ENCODE peak calls at places on chromosomes 12 and 14, in eight cellular contexts. H, W, T, N, R, A, L and Y are unnamed samples.

GRCh38 chr12:22656835-22657234 is 31.9 kb downstream of the ETNK1 start:
- DNase-seq in H (no peak), W (no peak), T (no peak), N (no peak), R (no peak), A (no peak), L (no peak), Y (no peak)

GRCh38 chr12:24025153-24025798 is 75.8 kb upstream of the SOX5 start:
- DNase-seq in H (no peak), W (no peak), T (no peak), N (no peak), R (no peak), A (no peak), L (peak; percentile 20), Y (no peak)

GRCh38 chr14:102591372-102591943 is 991 bp upstream of the RCOR1 start:
- DNase-seq in H (peak; percentile 32), W (peak; percentile 27), T (peak; percentile 43), N (peak; percentile 42), R (peak; percentile 54), A (peak; percentile 47), L (peak; percentile 70), Y (peak; percentile 72)

GRCh38 chr14:63453443-63453936 is 89.7 kb downstream of the PPP2R5E start:
- DNase-seq in H (no peak), W (no peak), T (no peak), N (no peak), R (no peak), A (peak; percentile 11), L (no peak), Y (no peak)

GRCh38 chr12:114411081-114411836 is 5.3 kb upstream of the TBX5 start:
- DNase-seq in H (no peak), W (no peak), T (no peak), N (no peak), R (no peak), A (no peak), L (no peak), Y (no peak)

GRCh38 chr12:39300799-39301198 is 142.1 kb downstream of the KIF21A start:
- DNase-seq in H (no peak), W (no peak), T (no peak), N (no peak), R (no peak), A (peak; percentile 26), L (no peak), Y (no peak)

GRCh38 chr14:77804592-77804991 is 4.7 kb downstream of the ADCK1 start:
- DNase-seq in H (no peak), W (no peak), T (no peak), N (no peak), R (peak; percentile 54), A (peak; percentile 29), L (peak; percentile 71), Y (no peak)

GRCh38 chr14:61718039-61718438 is 22.7 kb downstream of the HIF1A start:
- DNase-seq in H (no peak), W (no peak), T (no peak), N (no peak), R (no peak), A (no peak), L (peak; percentile 33), Y (no peak)

GRCh38 chr12:131755305-131756113 is 44.6 kb downstream of the SFSWAP start:
- DNase-seq in H (no peak), W (no peak), T (no peak), N (no peak), R (no peak), A (peak; percentile 9), L (peak; percentile 45), Y (no peak)

GRCh38 chr14:46840971-46841729 is 189.6 kb upstream of the RPL10L start:
- DNase-seq in H (no peak), W (no peak), T (no peak), N (no peak), R (no peak), A (no peak), L (no peak), Y (no peak)

GRCh38 chr12:131604146-131604844 is 106.6 kb upstream of the SFSWAP start:
- DNase-seq in H (no peak), W (no peak), T (no peak), N (no peak), R (peak; percentile 16), A (no peak), L (peak; percentile 65), Y (no peak)

GRCh38 chr12:111409403-111410228 is 3.9 kb downstream of the SH2B3 start:
- DNase-seq in H (peak; percentile 36), W (no peak), T (peak; percentile 83), N (peak; percentile 59), R (no peak), A (peak; percentile 90), L (no peak), Y (peak; percentile 85)

GRCh38 chr12:68871899-68872298 is 61.1 kb downstream of the CPM start:
- DNase-seq in H (no peak), W (no peak), T (no peak), N (no peak), R (no peak), A (peak; percentile 47), L (peak; percentile 33), Y (no peak)

GRCh38 chr12:109099426-109100020 is 2.1 kb downstream of the UNG start:
- DNase-seq in H (no peak), W (peak; percentile 2), T (no peak), N (no peak), R (no peak), A (no peak), L (no peak), Y (no peak)
- H3K4me1 ChIP-seq in H (peaks cover 5% of the 10 kb centered on the region), W (peaks cover 11% of the 10 kb centered on the region), T (peaks cover 18% of the 10 kb centered on the region), N (peaks cover 26% of the 10 kb centered on the region), R (peaks cover 16% of the 10 kb centered on the region), A (peaks cover 10% of the 10 kb centered on the region), L (peaks cover 5% of the 10 kb centered on the region), Y (peaks cover 19% of the 10 kb centered on the region)

DNA sequence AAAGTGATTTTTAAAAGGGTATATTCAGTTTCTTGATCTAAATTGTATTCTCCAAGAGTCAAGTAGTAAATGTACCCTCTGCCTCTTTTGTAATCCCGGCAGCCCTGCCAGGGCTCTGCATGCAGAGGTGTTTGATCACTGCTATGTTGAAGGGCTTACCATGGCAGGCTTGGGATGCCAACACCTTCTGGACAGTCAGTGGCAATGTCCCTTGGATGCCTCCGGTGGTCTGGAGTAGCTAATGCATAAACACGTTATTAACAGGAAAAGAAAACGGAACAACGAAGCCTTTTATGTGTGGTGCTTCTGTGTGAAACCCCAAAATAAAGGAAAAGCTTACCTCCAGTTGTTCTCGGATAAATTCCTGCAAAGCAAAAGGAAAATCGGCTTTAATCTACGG is 19.9 kb downstream of the EIF2B2 start:
- DNase-seq in H (no peak), W (no peak), T (peak; percentile 57), N (no peak), R (no peak), A (no peak), L (peak; percentile 60), Y (no peak)
- TF ChIP-seq CTCF in H (no peak), W (no peak), T (peak; percentile 34), N (peak; percentile 7), R (no peak), A (peak; percentile 38), L (peak; percentile 54), Y (no peak)

DNA sequence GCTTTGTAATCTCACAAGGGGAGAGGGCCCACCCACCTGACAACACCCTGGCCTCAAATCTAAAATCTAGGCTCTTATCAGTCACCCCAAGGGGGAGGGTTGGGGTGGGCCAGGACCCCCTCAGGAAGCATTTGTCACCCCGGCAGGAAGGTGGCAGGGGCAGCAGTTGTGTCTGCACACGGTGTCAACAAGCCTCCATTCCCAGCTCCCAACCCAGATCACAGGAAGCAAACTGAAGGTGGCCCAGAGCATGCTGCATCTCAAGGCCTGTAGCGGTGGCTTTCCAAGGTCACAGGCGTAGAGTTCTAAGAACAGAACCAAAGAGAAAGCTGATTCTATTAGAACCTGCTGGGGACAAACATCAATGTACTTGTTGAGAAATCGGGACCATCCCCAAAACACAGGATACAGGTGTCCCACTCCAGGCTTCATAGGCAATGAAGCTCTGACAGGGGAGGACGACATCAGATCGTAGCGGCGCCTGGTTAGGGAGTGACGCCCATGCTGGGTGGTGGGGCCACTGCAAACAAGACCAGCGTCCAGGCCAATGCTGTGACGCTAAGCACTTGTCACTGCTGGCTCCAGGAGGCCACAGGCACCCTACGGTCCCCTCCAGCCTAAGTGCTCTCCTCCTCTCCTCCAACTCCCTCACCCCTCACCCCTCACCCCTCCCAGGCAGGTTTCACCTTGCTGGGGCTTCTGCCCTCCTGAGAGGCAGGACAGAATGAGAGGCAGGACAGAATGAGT is 52.9 kb downstream of the CCDC88C start:
- DNase-seq in H (no peak), W (no peak), T (no peak), N (no peak), R (no peak), A (no peak), L (no peak), Y (no peak)
- H3K4me1 ChIP-seq in H (peaks cover 5% of the 10 kb centered on the region), W (no peaks in the 10 kb centered on the region), T (peaks cover 9% of the 10 kb centered on the region), N (peaks cover 18% of the 10 kb centered on the region), R (no peaks in the 10 kb centered on the region), A (no peaks in the 10 kb centered on the region), L (peaks cover 29% of the 10 kb centered on the region), Y (no peaks in the 10 kb centered on the region)

GRCh38 chr12:49088190-49088931 is 6.2 kb downstream of the DHH start:
- DNase-seq in H (peak; percentile 71), W (no peak), T (peak; percentile 61), N (peak; percentile 90), R (peak; percentile 61), A (peak; percentile 96), L (peak; percentile 85), Y (peak; percentile 63)

GRCh38 chr12:49091056-49091835 is 3.4 kb downstream of the DHH start:
- DNase-seq in H (no peak), W (no peak), T (no peak), N (no peak), R (no peak), A (no peak), L (peak; percentile 38), Y (no peak)

GRCh38 chr12:49091836-49092085 is 2.8 kb downstream of the DHH start:
- DNase-seq in H (no peak), W (no peak), T (no peak), N (no peak), R (no peak), A (no peak), L (no peak), Y (no peak)

GRCh38 chr12:49088932-49089330 is 5.7 kb downstream of the DHH start:
- DNase-seq in H (no peak), W (no peak), T (no peak), N (no peak), R (no peak), A (no peak), L (no peak), Y (no peak)

DNA sequence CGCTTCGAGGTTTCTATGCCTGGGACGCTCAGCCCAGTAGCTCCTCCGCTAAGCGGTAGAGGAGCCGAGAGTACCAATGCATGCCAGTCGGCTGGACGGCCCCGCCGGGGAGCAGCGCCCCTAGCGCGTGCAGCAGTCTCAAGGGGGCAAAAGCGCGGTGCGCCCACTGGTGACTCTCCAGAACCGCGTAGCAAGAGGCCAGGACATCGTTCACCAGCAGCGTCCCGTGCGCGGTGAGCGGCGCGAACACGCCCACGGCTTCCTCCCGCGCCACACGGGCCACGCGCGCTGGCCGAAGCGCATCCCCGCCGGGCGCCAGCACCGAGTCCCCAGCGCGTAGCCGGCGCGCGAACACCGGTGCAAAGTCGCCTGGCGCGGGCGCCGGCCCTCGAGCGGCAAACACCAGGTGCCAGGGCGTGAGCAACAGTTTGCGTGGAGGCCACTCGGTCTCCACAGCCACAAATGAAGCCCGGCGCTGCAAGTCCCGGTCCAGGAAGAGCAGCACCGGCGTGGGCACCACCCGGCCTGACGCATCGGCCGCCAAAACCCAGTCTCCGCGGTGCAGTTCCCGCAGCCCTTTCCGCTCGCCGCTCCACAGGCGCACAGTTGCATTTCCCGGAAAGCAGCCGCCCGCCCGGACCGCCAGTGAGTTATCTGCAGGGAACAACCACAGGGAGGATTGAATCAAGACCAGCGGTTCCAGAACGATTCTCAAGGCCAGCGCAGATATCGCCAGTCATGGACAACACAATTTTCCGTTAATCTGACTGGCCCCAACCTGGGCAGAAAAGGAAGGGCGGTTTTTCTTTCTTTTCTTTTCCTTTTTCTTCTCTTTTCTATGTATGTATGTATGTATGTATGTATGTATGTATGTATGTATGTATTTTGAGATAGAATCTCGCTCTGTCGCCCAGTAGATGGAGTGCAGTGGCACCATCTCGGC is 4.5 kb downstream of the DHH start:
- DNase-seq in H (no peak), W (no peak), T (peak; percentile 40), N (peak; percentile 22), R (no peak), A (peak; percentile 72), L (peak; percentile 74), Y (no peak)
- TF ChIP-seq CTCF in H (no peak), W (no peak), T (peak; percentile 37), N (no peak), R (no peak), A (peak; percentile 28), L (peak; percentile 58), Y (peak; percentile 13)